ENCODE peak calls at places on chromosomes 7 and 10, in ten cellular contexts. V is BE2C, W is cardiac muscle cell, S is thoracic aorta, X is cardiac fibroblast, F is GM13977, T is fibroblast of mammary gland, E is astrocyte of the spinal cord, N is coronary artery, M is neural crest cell. O is an unnamed sample.

GRCh38 chr7:151429555-151430331 is 10.2 kb downstream of the CRYGN start:
- DNase-seq in T (peak; percentile 41), M (no peak), F (peak; percentile 73), E (no peak), V (no peak), N (no peak), W (peak; percentile 45), X (no peak), S (no peak), O (no peak)

GRCh38 chr7:102978280-102978679 is 65.5 kb downstream of the LRRC17 start:
- DNase-seq in V (no peak), X (peak; percentile 95), N (peak; percentile 87), T (peak; percentile 85), S (peak; percentile 60), F (no peak), E (peak; percentile 58), M (no peak), W (peak; percentile 90), O (no peak)

GRCh38 chr10:131126321-131127121 is 185.0 kb downstream of the TCERG1L start:
- DNase-seq in W (no peak), T (no peak), X (no peak), N (no peak), F (no peak), V (no peak), M (no peak), E (no peak), S (no peak), O (no peak)

GRCh38 chr7:151251926-151252835 is 3.7 kb upstream of the SMARCD3 start:
- DNase-seq in N (no peak), S (no peak), V (peak; percentile 74), F (no peak), E (peak; percentile 78), M (peak; percentile 72), W (peak; percentile 87), T (peak; percentile 57), X (peak; percentile 69), O (peak; percentile 56)

GRCh38 chr10:127357265-127357664 is 160.9 kb upstream of the INSYN2A start:
- DNase-seq in F (no peak), S (no peak), V (no peak), T (no peak), E (no peak), X (no peak), M (no peak), W (no peak), N (no peak), O (no peak)

GRCh38 chr10:31937371-31937770 is 8.7 kb upstream of the ARHGAP12 start:
- DNase-seq in N (no peak), W (no peak), F (no peak), S (no peak), V (no peak), T (peak; percentile 17), M (no peak), E (no peak), X (no peak), O (no peak)

GRCh38 chr10:127398140-127398966 is 150.8 kb upstream of the NPS start:
- DNase-seq in W (peak; percentile 9), T (peak; percentile 71), E (peak; percentile 69), V (peak; percentile 42), F (no peak), S (no peak), M (no peak), N (no peak), X (peak; percentile 48), O (no peak)

GRCh38 chr7:21142081-21142480 is 285.8 kb upstream of the SP4 start:
- DNase-seq in S (no peak), T (no peak), X (no peak), N (no peak), V (no peak), F (no peak), M (no peak), W (no peak), E (no peak), O (no peak)

GRCh38 chr7:69439636-69440325 is 158.5 kb upstream of the AUTS2 start:
- DNase-seq in F (no peak), S (no peak), M (no peak), V (no peak), W (no peak), N (no peak), E (no peak), T (peak; percentile 14), X (no peak), O (no peak)

GRCh38 chr7:47380325-47381131 is 201.4 kb downstream of the TNS3 start:
- DNase-seq in E (peak; percentile 58), S (no peak), M (no peak), T (no peak), F (no peak), W (peak; percentile 85), N (no peak), X (peak; percentile 27), V (no peak), O (no peak)

GRCh38 chr7:128201067-128201689 is 39.9 kb upstream of the LEP start:
- DNase-seq in W (no peak), M (peak; percentile 47), V (peak; percentile 53), F (no peak), T (no peak), N (no peak), S (no peak), X (no peak), E (no peak), O (peak; percentile 43)

GRCh38 chr10:100341953-100342626 is 4.9 kb upstream of the SCD start:
- DNase-seq in E (peak; percentile 60), X (peak; percentile 70), N (no peak), T (peak; percentile 62), S (no peak), W (peak; percentile 76), F (peak; percentile 55), M (peak; percentile 48), V (peak; percentile 75), O (no peak)
- TF ChIP-seq CTCF in E (peak; percentile 83), X (peak; percentile 80), N (no peak), T (peak; percentile 77), S (peak; percentile 29), W (peak; percentile 88), F (peak; percentile 66), M (peak; percentile 73), V (peak; percentile 82), O (peak; percentile 29)

GRCh38 chr10:1404953-1405260 is 332.4 kb downstream of the ADARB2 start:
- DNase-seq in S (no peak), X (no peak), T (no peak), V (no peak), W (no peak), E (no peak), F (no peak), N (no peak), M (no peak), O (no peak)

GRCh38 chr10:1402821-1403507 is 334.4 kb downstream of the ADARB2 start:
- DNase-seq in N (peak; percentile 36), W (no peak), E (no peak), M (no peak), F (no peak), V (no peak), S (no peak), T (no peak), X (no peak), O (no peak)

GRCh38 chr10:1404236-1404952 is 332.9 kb downstream of the ADARB2 start:
- DNase-seq in X (no peak), N (no peak), T (no peak), V (no peak), F (no peak), E (no peak), W (no peak), M (no peak), S (no peak), O (no peak)

GRCh38 chr10:1402016-1402820 is 335.1 kb downstream of the ADARB2 start:
- DNase-seq in X (no peak), V (no peak), F (no peak), E (no peak), T (no peak), M (no peak), S (no peak), N (peak; percentile 49), W (no peak), O (no peak)

GRCh38 chr10:1403508-1404230 is 333.7 kb downstream of the ADARB2 start:
- DNase-seq in V (peak; percentile 25), N (peak; percentile 67), E (no peak), S (no peak), M (no peak), F (no peak), X (no peak), W (no peak), T (no peak), O (no peak)
- TF ChIP-seq CTCF in V (peak; percentile 34), N (no peak), E (no peak), S (no peak), M (no peak), F (no peak), X (no peak), W (no peak), T (no peak), O (no peak)

GRCh38 chr10:95907454-95908253 is at the start of gene CC2D2B:
- DNase-seq in V (peak; percentile 88), E (peak; percentile 86), W (peak; percentile 85), S (peak; percentile 55), M (peak; percentile 82), T (peak; percentile 75), X (peak; percentile 84), N (peak; percentile 90), F (peak; percentile 80), O (peak; percentile 69)
- TF ChIP-seq CTCF in V (no peak), E (no peak), W (peak; percentile 9), S (no peak), M (no peak), T (no peak), X (no peak), N (no peak), F (no peak), O (no peak)

GRCh38 chr10:69636626-69637550 is 6.8 kb downstream of the FAM241B start:
- DNase-seq in V (no peak), F (no peak), E (no peak), N (peak; percentile 64), X (peak; percentile 14), S (no peak), M (no peak), T (no peak), W (peak; percentile 9), O (peak; percentile 32)
- TF ChIP-seq CTCF in V (peak; percentile 39), F (peak; percentile 9), E (peak; percentile 34), N (no peak), X (peak; percentile 21), S (no peak), M (peak; percentile 36), T (peak; percentile 12), W (peak; percentile 22), O (no peak)

O was measured in mesothelial cell of epicardium.